ENCODE peak calls at places on chromosome 7, in nine cellular contexts. G is fibroblast of lung; K is AG04450; X is upper lobe of right lung; V is GM23248; M is effector memory CD4-positive, alpha-beta T cell; T is cardiac muscle cell; H is Panc1; Z is prostate gland. S is an unnamed sample. For H3K9me3, the result is how much of the 10 kb centered on the place peaks cover.

GRCh38 chr7:102449136-102449535 is 15.5 kb downstream of the ALKBH4 start:
- DNase-seq in V (no peak), X (no peak), Z (no peak), T (no peak), H (no peak), G (no peak), K (no peak), M (no peak), S (no peak)

GRCh38 chr7:57343901-57344622 is 105.9 kb upstream of the ZNF716 start:
- DNase-seq in X (no peak), H (no peak), T (no peak), G (no peak), M (no peak), Z (no peak), V (no peak), K (no peak), S (no peak)

GRCh38 chr7:132255898-132256297 is 320.4 kb downstream of the PLXNA4 start:
- DNase-seq in V (no peak), H (no peak), M (no peak), T (peak), K (no peak), X (peak), G (no peak), Z (peak), S (no peak)

GRCh38 chr7:148286150-148286549 is 304.4 kb upstream of the C7orf33 start:
- DNase-seq in M (no peak), G (no peak), X (no peak), T (peak), H (no peak), K (no peak), V (peak), Z (no peak), S (no peak)

GRCh38 chr7:90660819-90661218 is 64.7 kb downstream of the CDK14 start:
- DNase-seq in V (no peak), M (no peak), X (no peak), G (no peak), T (no peak), Z (no peak), K (no peak), H (no peak), S (no peak)

GRCh38 chr7:102933763-102934162 is 21.0 kb downstream of the LRRC17 start:
- DNase-seq in X (peak), H (no peak), M (no peak), Z (peak), G (peak), K (peak), T (no peak), V (peak), S (peak)

GRCh38 chr7:1007901-1008300 is 24.9 kb downstream of the CYP2W1 start:
- DNase-seq in V (no peak), H (no peak), Z (no peak), M (no peak), X (no peak), K (no peak), G (no peak), T (no peak), S (no peak)

GRCh38 chr7:116138202-116138801 is 72.0 kb upstream of the TES start:
- DNase-seq in T (peak), Z (peak), H (peak), V (peak), X (no peak), G (peak), M (no peak), K (peak), S (no peak)

GRCh38 chr7:89826574-89826973 is 327.7 kb upstream of the STEAP1 start:
- DNase-seq in Z (no peak), V (no peak), T (no peak), G (no peak), X (no peak), H (no peak), K (no peak), M (no peak), S (no peak)

GRCh38 chr7:147547252-147547897 is 1043.2 kb upstream of the C7orf33 start:
- DNase-seq in X (peak), T (peak), V (peak), K (no peak), H (no peak), M (no peak), Z (no peak), G (peak), S (no peak)

GRCh38 chr7:883029-884021 is 7.0 kb downstream of the GET4 start:
- DNase-seq in V (peak), M (no peak), T (no peak), Z (no peak), K (no peak), X (no peak), H (no peak), G (no peak), S (no peak)

GRCh38 chr7:15309891-15310290 is 251.9 kb downstream of the AGMO start:
- DNase-seq in Z (no peak), X (no peak), T (no peak), H (no peak), V (peak), G (peak), M (no peak), K (no peak), S (no peak)

GRCh38 chr7:1321411-1322239 is 89.0 kb downstream of the UNCX start:
- DNase-seq in T (no peak), G (no peak), V (no peak), K (no peak), M (no peak), H (no peak), X (no peak), Z (no peak), S (no peak)

GRCh38 chr7:7035851-7036250 is 146.5 kb upstream of the C1GALT1 start:
- DNase-seq in H (no peak), M (no peak), G (no peak), K (no peak), T (no peak), X (no peak), Z (no peak), V (no peak), S (no peak)

GRCh38 chr7:98559958-98560357 is 57.1 kb upstream of the NPTX2 start:
- DNase-seq in G (no peak), H (no peak), K (no peak), Z (no peak), X (no peak), T (no peak), M (no peak), V (no peak), S (no peak)

GRCh38 chr7:2353113-2353512 is 1.5 kb upstream of the EIF3B start:
- DNase-seq in H (no peak), K (no peak), X (no peak), Z (no peak), G (no peak), M (no peak), T (no peak), V (no peak), S (no peak)

GRCh38 chr7:2357165-2357564 is 2.5 kb downstream of the EIF3B start:
- DNase-seq in M (no peak), K (no peak), T (no peak), G (no peak), V (peak), Z (no peak), X (no peak), H (no peak), S (no peak)

GRCh38 chr7:2353650-2354172 is 916 bp upstream of the EIF3B start:
- DNase-seq in V (peak), G (peak), X (peak), K (peak), H (peak), Z (peak), T (peak), M (peak), S (peak)

GRCh38 chr7:2354173-2355078 is at the start of gene EIF3B:
- DNase-seq in M (peak), G (peak), T (peak), X (peak), V (peak), H (peak), Z (peak), K (peak), S (peak)

DNA sequence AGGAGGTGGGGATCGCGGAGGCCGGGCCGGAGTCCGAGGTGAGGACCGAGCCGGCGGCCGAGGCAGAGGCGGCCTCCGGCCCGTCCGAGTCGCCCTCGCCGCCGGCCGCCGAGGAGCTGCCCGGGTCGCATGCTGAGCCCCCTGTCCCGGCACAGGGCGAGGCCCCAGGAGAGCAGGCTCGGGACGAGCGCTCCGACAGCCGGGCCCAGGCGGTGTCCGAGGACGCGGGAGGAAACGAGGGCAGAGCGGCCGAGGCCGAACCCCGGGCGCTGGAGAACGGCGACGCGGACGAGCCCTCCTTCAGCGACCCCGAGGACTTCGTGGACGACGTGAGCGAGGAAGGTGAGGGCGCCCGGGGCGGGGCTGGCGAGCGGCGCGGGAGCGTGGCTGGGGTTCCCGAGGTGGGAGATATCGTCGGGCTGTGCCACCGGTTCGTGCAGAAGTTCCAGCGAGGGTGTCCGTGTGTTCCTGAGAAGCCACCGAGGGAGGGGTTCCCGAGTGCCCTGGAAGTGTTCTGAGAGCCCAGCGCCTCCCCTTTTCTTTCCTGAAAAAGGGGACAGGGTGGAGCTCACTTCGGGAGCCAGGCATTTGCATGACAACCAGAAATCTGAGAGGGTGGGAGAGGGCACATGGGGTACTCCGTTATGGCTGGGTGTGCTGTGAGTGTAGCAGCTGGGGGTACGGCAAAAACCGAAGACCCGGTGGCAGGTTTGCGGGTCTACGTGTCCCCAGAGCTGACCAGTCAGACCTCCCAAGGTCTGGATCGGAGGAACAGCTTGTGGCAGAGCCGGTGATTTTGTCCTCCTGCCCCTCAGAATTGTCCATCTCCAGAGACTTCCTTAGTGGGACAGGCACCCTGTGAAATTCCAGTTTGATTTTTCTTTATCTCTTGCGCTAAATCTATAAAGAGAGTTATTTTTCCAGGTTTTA is 717 bp downstream of the EIF3B start:
- DNase-seq in X (peak), G (no peak), H (no peak), T (peak), Z (no peak), K (no peak), V (peak), M (no peak), S (peak)
- H3K27ac ChIP-seq in X (peak), G (peak), H (peak), T (peak), Z (peak), K (no peak), V (peak), M (peak), S (no peak)

DNA sequence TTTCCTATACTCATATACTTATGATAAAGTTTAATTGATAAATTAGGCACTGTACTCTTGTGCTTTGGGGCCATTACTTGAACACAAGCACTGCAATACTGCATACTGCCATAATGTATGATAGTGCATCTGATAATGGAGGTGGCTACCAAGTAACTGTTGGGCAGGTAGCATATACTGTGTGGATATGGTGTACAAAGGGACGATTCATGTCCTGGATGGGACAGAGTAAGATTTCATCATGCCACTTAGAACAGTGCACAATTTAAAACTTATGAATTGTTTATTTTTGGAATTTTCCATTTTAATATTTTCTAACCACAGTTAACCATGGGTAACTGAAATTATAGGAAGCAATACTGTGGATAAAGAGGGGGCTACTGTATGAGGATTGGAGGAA is 38.9 kb downstream of the AKAP9 start:
- DNase-seq in V (no peak), M (no peak), Z (no peak), H (no peak), G (no peak), K (no peak), X (no peak), T (no peak), S (no peak)
- H3K9me3 ChIP-seq in V (under half), M (under half), Z (under half), H (under half), G (under half), K (under half), X (under half), T (under half), S (under half)

GRCh38 chr7:66736892-66737291 is 3.6 kb upstream of the RABGEF1 start:
- DNase-seq in V (no peak), T (no peak), H (no peak), X (no peak), M (no peak), K (no peak), Z (no peak), G (no peak), S (no peak)
- H3K27ac ChIP-seq in V (no peak), T (no peak), H (no peak), X (no peak), M (no peak), K (no peak), Z (no peak), G (no peak), S (no peak)

GRCh38 chr7:123789817-123790216 is 41.0 kb upstream of the WASL start:
- DNase-seq in Z (no peak), T (no peak), K (no peak), X (no peak), H (no peak), V (no peak), G (no peak), M (no peak), S (no peak)
- H3K9me3 ChIP-seq in Z (under half), T (under half), K (under half), X (under half), H (under half), V (under half), G (under half), M (under half), S (under half)

GRCh38 chr7:27121656-27122055 is 8.9 kb downstream of the HOXA4 start:
- DNase-seq in H (no peak), T (no peak), M (no peak), K (no peak), V (no peak), Z (no peak), G (peak), X (no peak), S (no peak)
- H3K27ac ChIP-seq in H (peak), T (no peak), M (no peak), K (peak), V (no peak), Z (no peak), G (peak), X (peak), S (peak)

GRCh38 chr7:138738114-138738513 is 37.0 kb upstream of the SVOPL start:
- DNase-seq in Z (no peak), T (no peak), X (no peak), V (no peak), K (no peak), G (no peak), H (no peak), M (no peak), S (no peak)
- H3K9me3 ChIP-seq in Z (under half), T (under half), X (under half), V (under half), K (under half), G (under half), H (under half), M (under half), S (under half)

GRCh38 chr7:88347098-88347497 is 40.4 kb upstream of the STEAP4 start:
- DNase-seq in H (no peak), T (no peak), G (no peak), M (no peak), Z (no peak), X (peak), V (no peak), K (no peak), S (peak)
- H3K27ac ChIP-seq in H (no peak), T (no peak), G (no peak), M (no peak), Z (no peak), X (no peak), V (no peak), K (no peak), S (no peak)

GRCh38 chr7:109772161-109772560 is 1202.5 kb downstream of the DNAJB9 start:
- DNase-seq in M (no peak), G (no peak), T (no peak), Z (no peak), H (no peak), K (no peak), X (no peak), V (no peak), S (no peak)
- H3K9me3 ChIP-seq in M (under half), G (under half), T (under half), Z (under half), H (under half), K (under half), X (under half), V (under half), S (under half)

GRCh38 chr7:46603780-46604725 is 683.0 kb upstream of the IGFBP3 start:
- DNase-seq in V (peak), M (no peak), Z (peak), X (peak), T (peak), H (no peak), G (peak), K (no peak), S (peak)
- H3K27ac ChIP-seq in V (no peak), M (no peak), Z (peak), X (peak), T (peak), H (no peak), G (no peak), K (no peak), S (peak)

DNA sequence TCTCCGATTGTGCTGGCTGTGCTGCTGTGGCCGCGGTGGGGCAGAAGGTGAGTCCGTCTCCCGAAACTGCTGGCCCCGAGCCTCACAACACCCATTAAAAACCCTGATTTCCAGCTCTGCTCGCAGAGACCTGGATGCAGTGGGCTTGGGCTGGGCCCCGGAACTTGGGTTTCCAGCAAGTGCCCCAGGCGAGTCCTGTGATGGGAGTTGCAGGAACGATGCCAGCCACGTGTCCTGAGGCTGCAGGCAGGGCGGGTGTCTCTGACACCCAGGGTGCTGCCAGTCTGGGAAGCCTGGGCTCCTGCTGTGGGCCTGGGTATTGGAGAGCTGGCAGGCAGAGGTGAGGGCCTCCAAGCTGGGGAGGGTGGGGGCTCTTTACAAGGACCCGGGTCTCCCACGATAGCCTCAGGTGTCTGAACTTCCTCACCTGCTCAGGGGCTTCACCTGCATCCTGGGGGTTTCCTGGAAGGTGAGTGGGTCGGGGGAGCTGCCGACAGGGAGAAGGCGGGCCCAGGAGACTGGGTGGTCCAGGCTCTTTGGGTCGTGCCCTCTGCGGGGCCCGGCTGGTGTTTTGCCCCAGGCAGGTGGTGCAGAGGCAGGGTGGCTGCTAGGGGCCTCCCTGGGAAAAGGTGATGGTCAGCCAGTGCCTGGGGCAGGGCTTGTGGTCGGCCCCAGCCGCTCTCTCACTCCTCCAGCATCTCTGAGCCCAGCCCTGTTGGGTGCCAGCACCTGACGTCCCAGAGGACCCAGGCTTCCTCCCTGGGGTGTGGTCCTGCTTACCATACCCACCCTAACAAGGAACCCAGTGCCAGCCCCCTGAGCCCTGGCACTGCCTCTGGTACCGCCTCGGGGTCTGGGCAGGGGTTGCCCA is 180.3 kb downstream of the DNAJB6 start:
- DNase-seq in T (no peak), X (peak), V (no peak), G (no peak), M (no peak), K (no peak), Z (no peak), H (no peak), S (peak)
- H3K9me3 ChIP-seq in T (under half), X (under half), V (under half), G (under half), M (under half), K (half or more), Z (under half), H (under half), S (under half)

S was measured in left lung.